ENCODE peak calls at places on chromosomes 13 and 19, in five cellular contexts. One of them, this sample, is unnamed.

GRCh38 chr19:11496391-11497163 is 9.1 kb downstream of the ZNF653 start:
- DNase-seq in CD4-positive, alpha-beta memory T cell: peak; percentile 43
- DNase-seq in small intestine: peak; percentile 69
- DNase-seq in GM23248: peak; percentile 91
- DNase-seq in uterus: peak; percentile 64
- DNase-seq in this sample: peak; percentile 39

GRCh38 chr13:31797154-31797775 is 57.9 kb downstream of the RXFP2 start:
- DNase-seq in CD4-positive, alpha-beta memory T cell: no peak
- DNase-seq in small intestine: peak; percentile 12
- DNase-seq in GM23248: peak; percentile 76
- DNase-seq in uterus: no peak
- DNase-seq in this sample: no peak

GRCh38 chr13:39023761-39024160 is 14.1 kb downstream of the PROSER1 start:
- DNase-seq in uterus: no peak
- DNase-seq in GM23248: no peak
- DNase-seq in small intestine: no peak
- DNase-seq in CD4-positive, alpha-beta memory T cell: no peak
- DNase-seq in this sample: peak; percentile 86

GRCh38 chr19:3073931-3074595 is 11.8 kb upstream of the TLE5 start:
- DNase-seq in CD4-positive, alpha-beta memory T cell: no peak
- DNase-seq in small intestine: no peak
- DNase-seq in GM23248: peak; percentile 40
- DNase-seq in uterus: peak; percentile 48
- DNase-seq in this sample: no peak

GRCh38 chr13:110445183-110445582 is 116.3 kb downstream of the RAB20 start:
- DNase-seq in small intestine: no peak
- DNase-seq in uterus: no peak
- DNase-seq in GM23248: peak; percentile 23
- DNase-seq in CD4-positive, alpha-beta memory T cell: no peak
- DNase-seq in this sample: no peak

GRCh38 chr19:31118292-31118925 is 230.8 kb downstream of the TSHZ3 start:
- DNase-seq in GM23248: no peak
- DNase-seq in small intestine: no peak
- DNase-seq in CD4-positive, alpha-beta memory T cell: no peak
- DNase-seq in uterus: no peak
- DNase-seq in this sample: no peak

GRCh38 chr19:47369923-47370625 is 21.0 kb downstream of the DHX34 start:
- DNase-seq in small intestine: no peak
- DNase-seq in GM23248: peak; percentile 85
- DNase-seq in CD4-positive, alpha-beta memory T cell: no peak
- DNase-seq in uterus: no peak
- DNase-seq in this sample: no peak

GRCh38 chr13:91058919-91059318 is 288.6 kb upstream of the MIR17HG start:
- DNase-seq in CD4-positive, alpha-beta memory T cell: no peak
- DNase-seq in uterus: no peak
- DNase-seq in small intestine: no peak
- DNase-seq in GM23248: no peak
- DNase-seq in this sample: no peak

GRCh38 chr19:43798546-43799409 is 3.5 kb downstream of the LYPD5 start:
- DNase-seq in uterus: no peak
- DNase-seq in small intestine: peak; percentile 66
- DNase-seq in CD4-positive, alpha-beta memory T cell: peak; percentile 35
- DNase-seq in GM23248: peak; percentile 63
- DNase-seq in this sample: no peak

GRCh38 chr19:50772408-50773311 is 2.4 kb downstream of the GPR32 start:
- DNase-seq in GM23248: peak; percentile 39
- DNase-seq in uterus: no peak
- DNase-seq in CD4-positive, alpha-beta memory T cell: no peak
- DNase-seq in small intestine: no peak
- DNase-seq in this sample: no peak

GRCh38 chr13:97723655-97724054 is 229.8 kb upstream of the IPO5 start:
- DNase-seq in uterus: no peak
- DNase-seq in CD4-positive, alpha-beta memory T cell: no peak
- DNase-seq in small intestine: no peak
- DNase-seq in GM23248: no peak
- DNase-seq in this sample: no peak

GRCh38 chr13:39536906-39537305 is 66.1 kb downstream of the LHFPL6 start:
- DNase-seq in uterus: no peak
- DNase-seq in small intestine: no peak
- DNase-seq in CD4-positive, alpha-beta memory T cell: no peak
- DNase-seq in GM23248: no peak
- DNase-seq in this sample: peak; percentile 40

GRCh38 chr13:44842158-44842557 is 147.1 kb downstream of the NUFIP1 start:
- DNase-seq in CD4-positive, alpha-beta memory T cell: no peak
- DNase-seq in small intestine: no peak
- DNase-seq in uterus: no peak
- DNase-seq in GM23248: peak; percentile 78
- DNase-seq in this sample: no peak

GRCh38 chr13:95604534-95604915 is 40.0 kb downstream of the DZIP1 start:
- DNase-seq in uterus: no peak
- DNase-seq in GM23248: no peak
- DNase-seq in small intestine: no peak
- DNase-seq in CD4-positive, alpha-beta memory T cell: no peak
- DNase-seq in this sample: no peak

GRCh38 chr13:57629821-57630235 is 1.7 kb upstream of the PCDH17 start:
- DNase-seq in small intestine: peak; percentile 12
- DNase-seq in GM23248: peak; percentile 67
- DNase-seq in uterus: peak; percentile 48
- DNase-seq in CD4-positive, alpha-beta memory T cell: peak; percentile 58
- DNase-seq in this sample: no peak

DNA sequence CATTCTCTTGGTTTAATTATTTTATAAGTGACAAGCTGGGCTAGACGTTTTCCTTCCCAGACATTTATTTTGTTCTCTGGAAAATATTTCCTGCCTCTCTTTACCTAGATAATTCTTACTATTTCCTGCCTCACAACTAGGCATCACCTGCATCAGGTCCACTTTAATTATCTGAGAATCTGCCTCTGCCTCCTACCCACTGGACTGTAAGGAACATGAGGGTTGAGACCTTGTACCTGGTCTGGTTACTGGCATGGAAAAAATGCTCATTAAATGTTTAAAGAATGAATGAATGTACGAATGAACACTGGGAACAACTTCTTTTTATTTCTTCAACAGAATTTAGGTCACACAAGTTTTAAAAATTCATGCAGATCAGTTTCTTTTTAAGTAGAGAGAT is 13.4 kb upstream of the METTL21C start:
- DNase-seq in small intestine: no peak
- DNase-seq in uterus: no peak
- DNase-seq in GM23248: no peak
- DNase-seq in CD4-positive, alpha-beta memory T cell: no peak
- DNase-seq in this sample: no peak
- H3K27ac ChIP-seq in small intestine: no peak overlapping the region
- H3K27ac ChIP-seq in uterus: peak overlapping the region; percentile 21
- H3K27ac ChIP-seq in GM23248: no peak overlapping the region
- H3K27ac ChIP-seq in CD4-positive, alpha-beta memory T cell: no peak overlapping the region
- H3K27ac ChIP-seq in this sample: peak overlapping the region; percentile 55

GRCh38 chr13:112562786-112563383 is 25.1 kb downstream of the TUBGCP3 start:
- DNase-seq in CD4-positive, alpha-beta memory T cell: no peak
- DNase-seq in uterus: no peak
- DNase-seq in GM23248: no peak
- DNase-seq in small intestine: peak; percentile 78
- DNase-seq in this sample: no peak
- H3K27ac ChIP-seq in CD4-positive, alpha-beta memory T cell: no peak overlapping the region
- H3K27ac ChIP-seq in uterus: no peak overlapping the region
- H3K27ac ChIP-seq in GM23248: no peak overlapping the region
- H3K27ac ChIP-seq in small intestine: no peak overlapping the region
- H3K27ac ChIP-seq in this sample: no peak overlapping the region

GRCh38 chr19:4401482-4402170 is 814 bp upstream of the CHAF1A start:
- DNase-seq in small intestine: no peak
- DNase-seq in uterus: no peak
- DNase-seq in GM23248: no peak
- DNase-seq in CD4-positive, alpha-beta memory T cell: peak; percentile 7
- DNase-seq in this sample: no peak

GRCh38 chr19:4405977-4406376 is 3.5 kb downstream of the CHAF1A start:
- DNase-seq in GM23248: no peak
- DNase-seq in CD4-positive, alpha-beta memory T cell: no peak
- DNase-seq in uterus: no peak
- DNase-seq in small intestine: no peak
- DNase-seq in this sample: no peak

GRCh38 chr19:4399871-4400768 is at the start of gene SH3GL1:
- DNase-seq in GM23248: peak; percentile 96
- DNase-seq in CD4-positive, alpha-beta memory T cell: peak; percentile 92
- DNase-seq in uterus: peak; percentile 91
- DNase-seq in small intestine: peak; percentile 95
- DNase-seq in this sample: no peak

GRCh38 chr19:4402171-4403004 is at the start of gene CHAF1A:
- DNase-seq in CD4-positive, alpha-beta memory T cell: peak; percentile 99
- DNase-seq in GM23248: peak; percentile 100
- DNase-seq in uterus: peak; percentile 99
- DNase-seq in small intestine: peak; percentile 100
- DNase-seq in this sample: peak; percentile 100

GRCh38 chr19:4403005-4403761 is 743 bp downstream of the CHAF1A start:
- DNase-seq in GM23248: peak; percentile 37
- DNase-seq in uterus: no peak
- DNase-seq in CD4-positive, alpha-beta memory T cell: no peak
- DNase-seq in small intestine: no peak
- DNase-seq in this sample: no peak
- H3K27ac ChIP-seq in GM23248: peak overlapping the region; percentile 5
- H3K27ac ChIP-seq in uterus: peak overlapping the region; percentile 76
- H3K27ac ChIP-seq in CD4-positive, alpha-beta memory T cell: peak overlapping the region; percentile 62
- H3K27ac ChIP-seq in small intestine: no peak overlapping the region
- H3K27ac ChIP-seq in this sample: no peak overlapping the region

DNA sequence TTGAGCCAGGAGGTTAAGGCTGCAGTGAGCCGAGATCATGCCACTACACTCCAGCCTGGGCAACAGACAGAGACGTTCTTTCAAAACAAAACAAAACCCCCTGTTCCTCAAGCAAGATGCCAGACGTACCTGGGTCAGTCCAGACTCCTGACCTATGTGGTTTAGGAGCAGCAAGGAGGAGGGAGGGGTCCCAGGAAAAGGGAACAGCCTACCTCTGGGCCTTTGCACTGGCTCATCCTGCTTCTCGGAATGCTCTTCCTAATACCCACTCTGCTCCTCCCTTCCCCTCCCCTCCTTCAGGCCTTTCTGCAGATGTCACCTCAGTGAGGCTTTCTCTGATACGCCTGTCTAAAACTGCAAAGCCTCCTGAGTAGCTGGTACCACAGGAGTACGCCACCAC is 9.5 kb downstream of the RINL start:
- DNase-seq in small intestine: no peak
- DNase-seq in uterus: no peak
- DNase-seq in GM23248: no peak
- DNase-seq in CD4-positive, alpha-beta memory T cell: no peak
- DNase-seq in this sample: no peak
- H3K27ac ChIP-seq in small intestine: no peak overlapping the region
- H3K27ac ChIP-seq in uterus: no peak overlapping the region
- H3K27ac ChIP-seq in GM23248: no peak overlapping the region
- H3K27ac ChIP-seq in CD4-positive, alpha-beta memory T cell: no peak overlapping the region
- H3K27ac ChIP-seq in this sample: no peak overlapping the region

GRCh38 chr13:51999525-51999924 is 11.7 kb downstream of the ATP7B start:
- DNase-seq in uterus: no peak
- DNase-seq in small intestine: no peak
- DNase-seq in GM23248: peak; percentile 25
- DNase-seq in CD4-positive, alpha-beta memory T cell: no peak
- DNase-seq in this sample: no peak

GRCh38 chr13:51997641-51998330 is 13.5 kb downstream of the ATP7B start:
- DNase-seq in GM23248: no peak
- DNase-seq in small intestine: peak; percentile 76
- DNase-seq in CD4-positive, alpha-beta memory T cell: no peak
- DNase-seq in uterus: no peak
- DNase-seq in this sample: no peak

GRCh38 chr13:51998723-51999471 is 12.4 kb downstream of the ATP7B start:
- DNase-seq in small intestine: no peak
- DNase-seq in GM23248: no peak
- DNase-seq in CD4-positive, alpha-beta memory T cell: no peak
- DNase-seq in uterus: no peak
- DNase-seq in this sample: no peak

GRCh38 chr13:51996660-51997059 is 14.6 kb downstream of the ATP7B start:
- DNase-seq in CD4-positive, alpha-beta memory T cell: no peak
- DNase-seq in small intestine: no peak
- DNase-seq in GM23248: no peak
- DNase-seq in uterus: no peak
- DNase-seq in this sample: no peak

DNA sequence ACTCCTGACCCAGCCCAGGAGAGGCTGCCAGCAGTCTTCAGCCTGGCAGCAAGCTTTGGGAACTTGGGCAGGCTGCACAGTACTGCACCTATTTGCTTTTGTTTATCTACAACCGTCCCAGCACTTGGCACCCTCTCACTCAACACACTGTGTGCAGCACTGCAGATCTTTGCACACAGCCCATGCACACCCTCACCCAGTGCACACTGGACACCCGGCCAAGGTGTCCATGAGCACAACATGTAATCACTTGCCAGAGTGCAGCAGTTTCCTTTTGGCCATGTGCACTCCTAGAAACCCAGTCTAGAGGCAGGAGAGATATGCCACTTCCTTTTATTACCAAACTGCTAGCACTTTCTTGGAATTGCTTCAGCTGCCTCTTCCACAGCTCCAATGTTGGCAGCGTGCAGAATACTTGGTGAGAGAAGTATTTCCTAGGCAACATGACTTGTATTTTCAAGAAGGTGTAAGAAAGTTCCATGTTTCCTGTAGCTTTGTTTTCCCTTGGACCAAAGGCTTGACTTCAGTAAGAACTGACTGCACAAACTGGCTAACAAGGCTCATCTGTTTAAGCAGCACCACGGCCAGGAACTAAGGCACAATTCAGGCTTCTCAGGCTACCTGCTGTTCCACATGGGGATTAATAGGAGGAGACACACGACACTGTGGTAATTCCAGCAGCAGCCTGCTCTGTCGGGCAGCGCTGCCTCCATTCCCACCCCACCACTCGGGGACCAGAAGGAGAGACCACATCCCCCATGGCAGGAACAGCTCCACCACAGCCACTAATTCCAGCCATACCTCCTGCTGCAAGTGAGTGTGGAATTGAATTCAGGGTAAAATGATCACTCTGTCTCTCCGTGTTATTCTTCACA is 15.3 kb downstream of the ATP7B start:
- DNase-seq in small intestine: peak; percentile 77
- DNase-seq in CD4-positive, alpha-beta memory T cell: no peak
- DNase-seq in uterus: no peak
- DNase-seq in GM23248: no peak
- DNase-seq in this sample: no peak
- H3K27ac ChIP-seq in small intestine: peak overlapping the region; percentile 27
- H3K27ac ChIP-seq in CD4-positive, alpha-beta memory T cell: no peak overlapping the region
- H3K27ac ChIP-seq in uterus: no peak overlapping the region
- H3K27ac ChIP-seq in GM23248: no peak overlapping the region
- H3K27ac ChIP-seq in this sample: peak overlapping the region; percentile 2

GRCh38 chr19:54905411-54905810 is 537 bp upstream of the NCR1 start:
- DNase-seq in small intestine: no peak
- DNase-seq in CD4-positive, alpha-beta memory T cell: no peak
- DNase-seq in GM23248: no peak
- DNase-seq in uterus: no peak
- DNase-seq in this sample: no peak
- H3K27ac ChIP-seq in small intestine: no peak overlapping the region
- H3K27ac ChIP-seq in CD4-positive, alpha-beta memory T cell: no peak overlapping the region
- H3K27ac ChIP-seq in GM23248: no peak overlapping the region
- H3K27ac ChIP-seq in uterus: no peak overlapping the region
- H3K27ac ChIP-seq in this sample: no peak overlapping the region

GRCh38 chr19:10228925-10229324 is 2.2 kb downstream of the S1PR2 start:
- DNase-seq in GM23248: peak; percentile 70
- DNase-seq in CD4-positive, alpha-beta memory T cell: peak; percentile 41
- DNase-seq in uterus: no peak
- DNase-seq in small intestine: peak; percentile 30
- DNase-seq in this sample: no peak
- H3K27ac ChIP-seq in GM23248: peak overlapping the region; percentile 77
- H3K27ac ChIP-seq in CD4-positive, alpha-beta memory T cell: peak overlapping the region; percentile 92
- H3K27ac ChIP-seq in uterus: peak overlapping the region; percentile 82
- H3K27ac ChIP-seq in small intestine: no peak overlapping the region
- H3K27ac ChIP-seq in this sample: no peak overlapping the region

This sample was measured in epithelial cell of prostate.